ENCODE peak calls at places on chromosomes 7 and 10, in nine cellular contexts. One of them, this sample, is unnamed.

GRCh38 chr7:142813262-142813661 is 41.6 kb upstream of the EPHB6 start:
- DNase-seq in ovary: no peak
- DNase-seq in astrocyte: peak; percentile 79
- DNase-seq in tibial artery: no peak
- DNase-seq in upper lobe of right lung: no peak
- DNase-seq in heart right ventricle: no peak
- DNase-seq in CD8-positive, alpha-beta memory T cell: no peak
- DNase-seq in SJSA1: no peak
- DNase-seq in right cardiac atrium: no peak
- DNase-seq in this sample: no peak

GRCh38 chr10:86730227-86730626 is 26.2 kb upstream of the BMPR1A start:
- DNase-seq in ovary: peak; percentile 38
- DNase-seq in astrocyte: no peak
- DNase-seq in tibial artery: peak; percentile 58
- DNase-seq in upper lobe of right lung: no peak
- DNase-seq in heart right ventricle: no peak
- DNase-seq in CD8-positive, alpha-beta memory T cell: no peak
- DNase-seq in SJSA1: no peak
- DNase-seq in right cardiac atrium: peak; percentile 83
- DNase-seq in this sample: peak; percentile 39

GRCh38 chr7:26658080-26658697 is 206.2 kb downstream of the SKAP2 start:
- DNase-seq in ovary: no peak
- DNase-seq in astrocyte: no peak
- DNase-seq in tibial artery: no peak
- DNase-seq in upper lobe of right lung: no peak
- DNase-seq in heart right ventricle: no peak
- DNase-seq in CD8-positive, alpha-beta memory T cell: no peak
- DNase-seq in SJSA1: no peak
- DNase-seq in right cardiac atrium: no peak
- DNase-seq in this sample: no peak

GRCh38 chr7:26279405-26279804 is 12.3 kb upstream of the SNX10 start:
- DNase-seq in ovary: no peak
- DNase-seq in astrocyte: no peak
- DNase-seq in tibial artery: no peak
- DNase-seq in upper lobe of right lung: no peak
- DNase-seq in heart right ventricle: no peak
- DNase-seq in CD8-positive, alpha-beta memory T cell: peak; percentile 30
- DNase-seq in SJSA1: no peak
- DNase-seq in right cardiac atrium: no peak
- DNase-seq in this sample: no peak

GRCh38 chr10:34489973-34490372 is 325.1 kb downstream of the PARD3 start:
- DNase-seq in ovary: no peak
- DNase-seq in astrocyte: peak; percentile 82
- DNase-seq in tibial artery: no peak
- DNase-seq in upper lobe of right lung: no peak
- DNase-seq in heart right ventricle: no peak
- DNase-seq in CD8-positive, alpha-beta memory T cell: no peak
- DNase-seq in SJSA1: no peak
- DNase-seq in right cardiac atrium: no peak
- DNase-seq in this sample: no peak

GRCh38 chr7:143054621-143055020 is 2.5 kb downstream of the OR6V1 start:
- DNase-seq in ovary: no peak
- DNase-seq in astrocyte: no peak
- DNase-seq in tibial artery: no peak
- DNase-seq in upper lobe of right lung: no peak
- DNase-seq in heart right ventricle: no peak
- DNase-seq in CD8-positive, alpha-beta memory T cell: no peak
- DNase-seq in SJSA1: no peak
- DNase-seq in right cardiac atrium: no peak
- DNase-seq in this sample: no peak

GRCh38 chr7:45601816-45602540 is 27.8 kb downstream of the ADCY1 start:
- DNase-seq in ovary: no peak
- DNase-seq in astrocyte: no peak
- DNase-seq in tibial artery: no peak
- DNase-seq in upper lobe of right lung: peak; percentile 53
- DNase-seq in heart right ventricle: no peak
- DNase-seq in CD8-positive, alpha-beta memory T cell: no peak
- DNase-seq in SJSA1: peak; percentile 16
- DNase-seq in right cardiac atrium: no peak
- DNase-seq in this sample: peak; percentile 21

GRCh38 chr10:63672491-63672890 is 151.3 kb downstream of the REEP3 start:
- DNase-seq in ovary: no peak
- DNase-seq in astrocyte: no peak
- DNase-seq in tibial artery: no peak
- DNase-seq in upper lobe of right lung: no peak
- DNase-seq in heart right ventricle: no peak
- DNase-seq in CD8-positive, alpha-beta memory T cell: no peak
- DNase-seq in SJSA1: no peak
- DNase-seq in right cardiac atrium: no peak
- DNase-seq in this sample: no peak

GRCh38 chr7:51366930-51367613 is 50.5 kb upstream of the COBL start:
- DNase-seq in ovary: peak; percentile 15
- DNase-seq in astrocyte: peak; percentile 18
- DNase-seq in tibial artery: no peak
- DNase-seq in upper lobe of right lung: no peak
- DNase-seq in heart right ventricle: no peak
- DNase-seq in CD8-positive, alpha-beta memory T cell: no peak
- DNase-seq in SJSA1: no peak
- DNase-seq in right cardiac atrium: no peak
- DNase-seq in this sample: no peak

GRCh38 chr10:17464545-17464944 is 10.2 kb upstream of the ST8SIA6 start:
- DNase-seq in ovary: no peak
- DNase-seq in astrocyte: no peak
- DNase-seq in tibial artery: no peak
- DNase-seq in upper lobe of right lung: no peak
- DNase-seq in heart right ventricle: no peak
- DNase-seq in CD8-positive, alpha-beta memory T cell: no peak
- DNase-seq in SJSA1: no peak
- DNase-seq in right cardiac atrium: no peak
- DNase-seq in this sample: no peak

GRCh38 chr10:125027889-125028288 is 86.0 kb downstream of the ZRANB1 start:
- DNase-seq in ovary: no peak
- DNase-seq in astrocyte: no peak
- DNase-seq in tibial artery: no peak
- DNase-seq in upper lobe of right lung: no peak
- DNase-seq in heart right ventricle: no peak
- DNase-seq in CD8-positive, alpha-beta memory T cell: no peak
- DNase-seq in SJSA1: no peak
- DNase-seq in right cardiac atrium: peak; percentile 46
- DNase-seq in this sample: no peak

GRCh38 chr7:75969704-75970498 is 24.5 kb downstream of the TMEM120A start:
- DNase-seq in ovary: no peak
- DNase-seq in astrocyte: no peak
- DNase-seq in tibial artery: no peak
- DNase-seq in upper lobe of right lung: no peak
- DNase-seq in heart right ventricle: peak; percentile 7
- DNase-seq in CD8-positive, alpha-beta memory T cell: no peak
- DNase-seq in SJSA1: peak; percentile 87
- DNase-seq in right cardiac atrium: no peak
- DNase-seq in this sample: no peak

GRCh38 chr7:75969182-75969581 is 25.2 kb downstream of the TMEM120A start:
- DNase-seq in ovary: peak; percentile 50
- DNase-seq in astrocyte: no peak
- DNase-seq in tibial artery: peak; percentile 68
- DNase-seq in upper lobe of right lung: no peak
- DNase-seq in heart right ventricle: peak; percentile 33
- DNase-seq in CD8-positive, alpha-beta memory T cell: no peak
- DNase-seq in SJSA1: no peak
- DNase-seq in right cardiac atrium: no peak
- DNase-seq in this sample: no peak

GRCh38 chr7:75967573-75967997 is 26.8 kb downstream of the TMEM120A start:
- DNase-seq in ovary: peak; percentile 65
- DNase-seq in astrocyte: no peak
- DNase-seq in tibial artery: no peak
- DNase-seq in upper lobe of right lung: no peak
- DNase-seq in heart right ventricle: peak; percentile 46
- DNase-seq in CD8-positive, alpha-beta memory T cell: no peak
- DNase-seq in SJSA1: no peak
- DNase-seq in right cardiac atrium: peak; percentile 55
- DNase-seq in this sample: no peak

GRCh38 chr7:75968012-75968411 is 26.4 kb downstream of the TMEM120A start:
- DNase-seq in ovary: no peak
- DNase-seq in astrocyte: no peak
- DNase-seq in tibial artery: no peak
- DNase-seq in upper lobe of right lung: no peak
- DNase-seq in heart right ventricle: no peak
- DNase-seq in CD8-positive, alpha-beta memory T cell: no peak
- DNase-seq in SJSA1: no peak
- DNase-seq in right cardiac atrium: no peak
- DNase-seq in this sample: no peak

GRCh38 chr7:75968561-75969001 is 25.8 kb downstream of the TMEM120A start:
- DNase-seq in ovary: peak; percentile 27
- DNase-seq in astrocyte: no peak
- DNase-seq in tibial artery: no peak
- DNase-seq in upper lobe of right lung: no peak
- DNase-seq in heart right ventricle: peak; percentile 32
- DNase-seq in CD8-positive, alpha-beta memory T cell: no peak
- DNase-seq in SJSA1: no peak
- DNase-seq in right cardiac atrium: no peak
- DNase-seq in this sample: no peak
- H3K4me1 ChIP-seq in ovary: peaks cover 43% of the 10 kb centered on the region
- H3K4me1 ChIP-seq in astrocyte: peaks cover 11% of the 10 kb centered on the region
- H3K4me1 ChIP-seq in tibial artery: peaks cover 6% of the 10 kb centered on the region
- H3K4me1 ChIP-seq in upper lobe of right lung: peaks cover 41% of the 10 kb centered on the region
- H3K4me1 ChIP-seq in heart right ventricle: peaks cover 73% of the 10 kb centered on the region
- H3K4me1 ChIP-seq in CD8-positive, alpha-beta memory T cell: no peaks in the 10 kb centered on the region
- H3K4me1 ChIP-seq in SJSA1: peaks cover 25% of the 10 kb centered on the region
- H3K4me1 ChIP-seq in right cardiac atrium: peaks cover 18% of the 10 kb centered on the region
- H3K4me1 ChIP-seq in this sample: no peaks in the 10 kb centered on the region

DNA sequence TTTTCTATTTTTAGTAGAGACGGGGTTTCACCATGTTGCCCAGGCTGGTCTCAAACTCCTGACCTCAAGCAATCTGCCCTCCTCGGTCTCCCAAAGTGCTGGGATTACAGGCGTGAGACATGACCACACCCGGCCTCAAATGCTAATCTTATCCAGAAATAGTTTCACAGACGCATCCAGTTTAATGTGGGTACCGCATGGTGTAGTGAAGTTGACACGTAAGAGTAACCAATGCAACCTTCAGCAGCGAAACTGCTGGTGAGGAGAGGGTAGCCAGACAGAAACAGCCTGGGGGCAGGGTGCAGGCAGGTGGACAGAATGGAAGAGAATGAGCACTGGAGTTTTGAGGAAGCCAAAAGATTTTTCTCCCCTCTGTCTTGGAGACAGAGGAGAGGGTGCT is 63.5 kb upstream of the FAM180A start:
- DNase-seq in ovary: no peak
- DNase-seq in astrocyte: no peak
- DNase-seq in tibial artery: no peak
- DNase-seq in upper lobe of right lung: no peak
- DNase-seq in heart right ventricle: no peak
- DNase-seq in CD8-positive, alpha-beta memory T cell: no peak
- DNase-seq in SJSA1: no peak
- DNase-seq in right cardiac atrium: no peak
- DNase-seq in this sample: no peak
- H3K27ac ChIP-seq in ovary: no peak overlapping the region
- H3K27ac ChIP-seq in astrocyte: no peak overlapping the region
- H3K27ac ChIP-seq in tibial artery: no peak overlapping the region
- H3K27ac ChIP-seq in upper lobe of right lung: no peak overlapping the region
- H3K27ac ChIP-seq in heart right ventricle: no peak overlapping the region
- H3K27ac ChIP-seq in CD8-positive, alpha-beta memory T cell: no peak overlapping the region
- H3K27ac ChIP-seq in SJSA1: no peak overlapping the region
- H3K27ac ChIP-seq in right cardiac atrium: no peak overlapping the region
- H3K27ac ChIP-seq in this sample: no peak overlapping the region

GRCh38 chr10:6591668-6592067 is 11.6 kb upstream of the PRKCQ start:
- DNase-seq in ovary: no peak
- DNase-seq in astrocyte: no peak
- DNase-seq in tibial artery: no peak
- DNase-seq in upper lobe of right lung: no peak
- DNase-seq in heart right ventricle: no peak
- DNase-seq in CD8-positive, alpha-beta memory T cell: no peak
- DNase-seq in SJSA1: no peak
- DNase-seq in right cardiac atrium: no peak
- DNase-seq in this sample: no peak
- H3K4me1 ChIP-seq in ovary: no peaks in the 10 kb centered on the region
- H3K4me1 ChIP-seq in astrocyte: no peaks in the 10 kb centered on the region
- H3K4me1 ChIP-seq in tibial artery: no peaks in the 10 kb centered on the region
- H3K4me1 ChIP-seq in upper lobe of right lung: no peaks in the 10 kb centered on the region
- H3K4me1 ChIP-seq in heart right ventricle: no peaks in the 10 kb centered on the region
- H3K4me1 ChIP-seq in CD8-positive, alpha-beta memory T cell: peaks cover 84% of the 10 kb centered on the region
- H3K4me1 ChIP-seq in SJSA1: no peaks in the 10 kb centered on the region
- H3K4me1 ChIP-seq in right cardiac atrium: no peaks in the 10 kb centered on the region
- H3K4me1 ChIP-seq in this sample: no peaks in the 10 kb centered on the region

GRCh38 chr10:103394180-103394579 is 2.1 kb downstream of the ATP5MK start:
- DNase-seq in ovary: no peak
- DNase-seq in astrocyte: peak; percentile 30
- DNase-seq in tibial artery: no peak
- DNase-seq in upper lobe of right lung: peak; percentile 32
- DNase-seq in heart right ventricle: no peak
- DNase-seq in CD8-positive, alpha-beta memory T cell: no peak
- DNase-seq in SJSA1: no peak
- DNase-seq in right cardiac atrium: no peak
- DNase-seq in this sample: no peak

GRCh38 chr10:103395754-103396066 is 565 bp downstream of the ATP5MK start:
- DNase-seq in ovary: no peak
- DNase-seq in astrocyte: peak; percentile 5
- DNase-seq in tibial artery: no peak
- DNase-seq in upper lobe of right lung: no peak
- DNase-seq in heart right ventricle: no peak
- DNase-seq in CD8-positive, alpha-beta memory T cell: no peak
- DNase-seq in SJSA1: no peak
- DNase-seq in right cardiac atrium: no peak
- DNase-seq in this sample: peak; percentile 27

GRCh38 chr10:103396789-103397087 is 312 bp downstream of the PDCD11 start:
- DNase-seq in ovary: no peak
- DNase-seq in astrocyte: no peak
- DNase-seq in tibial artery: no peak
- DNase-seq in upper lobe of right lung: no peak
- DNase-seq in heart right ventricle: no peak
- DNase-seq in CD8-positive, alpha-beta memory T cell: no peak
- DNase-seq in SJSA1: no peak
- DNase-seq in right cardiac atrium: no peak
- DNase-seq in this sample: no peak

GRCh38 chr10:103396067-103396788 is at the start of the genes ATP5MK and PDCD11:
- DNase-seq in ovary: peak; percentile 97
- DNase-seq in astrocyte: peak; percentile 97
- DNase-seq in tibial artery: peak; percentile 99
- DNase-seq in upper lobe of right lung: peak; percentile 98
- DNase-seq in heart right ventricle: peak; percentile 96
- DNase-seq in CD8-positive, alpha-beta memory T cell: peak; percentile 92
- DNase-seq in SJSA1: peak; percentile 98
- DNase-seq in right cardiac atrium: peak; percentile 99
- DNase-seq in this sample: peak; percentile 97

DNA sequence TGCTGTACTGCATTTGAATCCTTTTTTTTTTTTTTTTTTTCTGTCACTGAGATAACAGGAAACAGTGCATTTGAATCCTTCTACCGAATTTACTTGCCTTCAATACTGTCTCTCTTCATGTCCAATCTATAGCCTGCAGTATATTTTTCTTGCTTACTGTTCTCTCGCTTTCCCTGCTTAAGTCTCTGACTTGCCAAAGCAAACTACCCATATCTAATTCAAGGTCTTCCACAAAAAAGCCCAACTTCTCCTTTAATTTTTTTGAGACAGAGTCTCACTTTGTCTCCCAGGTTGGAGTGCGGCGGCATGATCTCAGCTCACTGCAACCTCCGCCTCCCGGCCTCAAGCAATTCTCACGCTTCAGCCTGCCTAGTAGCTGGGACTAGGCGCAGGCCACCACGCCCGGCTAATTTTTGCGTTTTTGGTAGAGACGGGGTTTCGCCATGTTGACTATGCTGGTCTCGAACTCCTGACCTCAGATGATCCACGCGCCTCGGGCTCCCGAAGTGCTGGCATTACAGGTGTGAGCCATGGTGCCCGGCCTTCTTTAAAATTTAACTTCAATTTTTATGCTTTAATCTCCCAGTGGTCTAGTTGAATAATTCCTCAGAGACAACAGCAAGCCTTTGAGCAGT is 882 bp downstream of the PDCD11 start:
- DNase-seq in ovary: no peak
- DNase-seq in astrocyte: no peak
- DNase-seq in tibial artery: no peak
- DNase-seq in upper lobe of right lung: no peak
- DNase-seq in heart right ventricle: no peak
- DNase-seq in CD8-positive, alpha-beta memory T cell: no peak
- DNase-seq in SJSA1: no peak
- DNase-seq in right cardiac atrium: no peak
- DNase-seq in this sample: no peak
- H3K27ac ChIP-seq in ovary: no peak overlapping the region
- H3K27ac ChIP-seq in astrocyte: peak overlapping the region; percentile 69
- H3K27ac ChIP-seq in tibial artery: no peak overlapping the region
- H3K27ac ChIP-seq in upper lobe of right lung: no peak overlapping the region
- H3K27ac ChIP-seq in heart right ventricle: peak overlapping the region; percentile 92
- H3K27ac ChIP-seq in CD8-positive, alpha-beta memory T cell: peak overlapping the region; percentile 76
- H3K27ac ChIP-seq in SJSA1: peak overlapping the region; percentile 24
- H3K27ac ChIP-seq in right cardiac atrium: no peak overlapping the region
- H3K27ac ChIP-seq in this sample: no peak overlapping the region

This sample was measured in pancreas.